ENCODE peak calls at places on chromosomes 5 and 9, in seven cellular contexts. One of them, this sample, is unnamed.

GRCh38 chr9:108622467-108622866 is 233.3 kb downstream of the ACTL7B start:
- DNase-seq in tibial artery: no peak
- DNase-seq in right lobe of liver: no peak
- DNase-seq in B cell: no peak
- DNase-seq in AG04450: no peak
- DNase-seq in colonic mucosa: no peak
- DNase-seq in uterus: no peak
- DNase-seq in this sample: no peak

GRCh38 chr9:116219686-116220085 is 66.1 kb downstream of the PAPPA start:
- DNase-seq in right lobe of liver: no peak
- DNase-seq in AG04450: no peak
- DNase-seq in colonic mucosa: no peak
- DNase-seq in tibial artery: no peak
- DNase-seq in uterus: no peak
- DNase-seq in B cell: no peak
- DNase-seq in this sample: no peak

GRCh38 chr5:72486371-72486770 is 20.8 kb downstream of the ZNF366 start:
- DNase-seq in B cell: no peak
- DNase-seq in uterus: no peak
- DNase-seq in tibial artery: no peak
- DNase-seq in colonic mucosa: no peak
- DNase-seq in AG04450: no peak
- DNase-seq in right lobe of liver: no peak
- DNase-seq in this sample: no peak

GRCh38 chr5:1536298-1537165 is 12.8 kb upstream of the LPCAT1 start:
- DNase-seq in B cell: peak; percentile 79
- DNase-seq in uterus: peak; percentile 18
- DNase-seq in right lobe of liver: peak; percentile 37
- DNase-seq in AG04450: no peak
- DNase-seq in tibial artery: peak; percentile 19
- DNase-seq in colonic mucosa: peak; percentile 27
- DNase-seq in this sample: peak; percentile 79

GRCh38 chr5:14268236-14268701 is 125.1 kb downstream of the TRIO start:
- DNase-seq in AG04450: no peak
- DNase-seq in B cell: no peak
- DNase-seq in tibial artery: no peak
- DNase-seq in colonic mucosa: no peak
- DNase-seq in uterus: no peak
- DNase-seq in right lobe of liver: no peak
- DNase-seq in this sample: no peak

GRCh38 chr5:146645382-146645781 is 129.4 kb upstream of the GPR151 start:
- DNase-seq in colonic mucosa: no peak
- DNase-seq in right lobe of liver: no peak
- DNase-seq in uterus: no peak
- DNase-seq in tibial artery: no peak
- DNase-seq in B cell: no peak
- DNase-seq in AG04450: no peak
- DNase-seq in this sample: no peak

GRCh38 chr5:16600397-16600796 is 16.4 kb downstream of the RETREG1 start:
- DNase-seq in tibial artery: peak; percentile 51
- DNase-seq in AG04450: no peak
- DNase-seq in B cell: no peak
- DNase-seq in colonic mucosa: peak; percentile 23
- DNase-seq in right lobe of liver: peak; percentile 70
- DNase-seq in uterus: no peak
- DNase-seq in this sample: no peak

GRCh38 chr9:88174324-88174723 is 36.0 kb upstream of the SPATA31C2 start:
- DNase-seq in right lobe of liver: no peak
- DNase-seq in B cell: no peak
- DNase-seq in uterus: no peak
- DNase-seq in AG04450: no peak
- DNase-seq in colonic mucosa: no peak
- DNase-seq in tibial artery: no peak
- DNase-seq in this sample: no peak

GRCh38 chr5:155004138-155004744 is 9.3 kb upstream of the KIF4B start:
- DNase-seq in colonic mucosa: no peak
- DNase-seq in B cell: no peak
- DNase-seq in right lobe of liver: no peak
- DNase-seq in AG04450: no peak
- DNase-seq in uterus: no peak
- DNase-seq in tibial artery: no peak
- DNase-seq in this sample: no peak

GRCh38 chr5:16931334-16932110 is 4.6 kb downstream of the MYO10 start:
- DNase-seq in colonic mucosa: peak; percentile 93
- DNase-seq in uterus: no peak
- DNase-seq in right lobe of liver: no peak
- DNase-seq in AG04450: no peak
- DNase-seq in tibial artery: no peak
- DNase-seq in B cell: no peak
- DNase-seq in this sample: no peak

GRCh38 chr5:35313296-35313695 is 83.0 kb upstream of the PRLR start:
- DNase-seq in uterus: no peak
- DNase-seq in AG04450: no peak
- DNase-seq in colonic mucosa: no peak
- DNase-seq in right lobe of liver: no peak
- DNase-seq in tibial artery: no peak
- DNase-seq in B cell: no peak
- DNase-seq in this sample: no peak

GRCh38 chr9:112777914-112778313 is 27.4 kb downstream of the SNX30 start:
- DNase-seq in B cell: no peak
- DNase-seq in right lobe of liver: no peak
- DNase-seq in AG04450: no peak
- DNase-seq in colonic mucosa: no peak
- DNase-seq in uterus: no peak
- DNase-seq in tibial artery: no peak
- DNase-seq in this sample: no peak

GRCh38 chr9:61667559-61668121 is 477.8 kb downstream of the SPATA31A7 start:
- DNase-seq in AG04450: no peak
- DNase-seq in B cell: no peak
- DNase-seq in tibial artery: no peak
- DNase-seq in right lobe of liver: peak; percentile 41
- DNase-seq in colonic mucosa: no peak
- DNase-seq in uterus: no peak
- DNase-seq in this sample: no peak

GRCh38 chr5:142110988-142111687 is 2.6 kb downstream of the NDFIP1 start:
- DNase-seq in tibial artery: no peak
- DNase-seq in right lobe of liver: no peak
- DNase-seq in B cell: no peak
- DNase-seq in colonic mucosa: no peak
- DNase-seq in uterus: no peak
- DNase-seq in AG04450: no peak
- DNase-seq in this sample: no peak

GRCh38 chr5:172990776-172991175 is 7.2 kb downstream of the ATP6V0E1 start:
- DNase-seq in B cell: no peak
- DNase-seq in colonic mucosa: no peak
- DNase-seq in right lobe of liver: no peak
- DNase-seq in tibial artery: no peak
- DNase-seq in AG04450: no peak
- DNase-seq in uterus: no peak
- DNase-seq in this sample: no peak
- TF ChIP-seq CTCF in B cell: no peak
- TF ChIP-seq CTCF in colonic mucosa: no peak
- TF ChIP-seq CTCF in right lobe of liver: no peak
- TF ChIP-seq CTCF in tibial artery: no peak
- TF ChIP-seq CTCF in AG04450: no peak
- TF ChIP-seq CTCF in uterus: no peak
- TF ChIP-seq CTCF in this sample: no peak

GRCh38 chr9:104177003-104177611 is 83.0 kb downstream of the SMC2 start:
- DNase-seq in AG04450: no peak
- DNase-seq in colonic mucosa: no peak
- DNase-seq in B cell: no peak
- DNase-seq in tibial artery: no peak
- DNase-seq in right lobe of liver: no peak
- DNase-seq in uterus: no peak
- DNase-seq in this sample: no peak
- TF ChIP-seq CTCF in AG04450: no peak
- TF ChIP-seq CTCF in colonic mucosa: peak; percentile 36
- TF ChIP-seq CTCF in B cell: peak; percentile 20
- TF ChIP-seq CTCF in tibial artery: peak; percentile 35
- TF ChIP-seq CTCF in right lobe of liver: peak; percentile 76
- TF ChIP-seq CTCF in uterus: no peak
- TF ChIP-seq CTCF in this sample: peak; percentile 17

GRCh38 chr5:149423287-149424268 is 44.5 kb upstream of the IL17B start:
- DNase-seq in colonic mucosa: no peak
- DNase-seq in uterus: peak; percentile 60
- DNase-seq in tibial artery: no peak
- DNase-seq in B cell: no peak
- DNase-seq in right lobe of liver: no peak
- DNase-seq in AG04450: peak; percentile 63
- DNase-seq in this sample: no peak
- TF ChIP-seq CTCF in colonic mucosa: no peak
- TF ChIP-seq CTCF in uterus: no peak
- TF ChIP-seq CTCF in tibial artery: peak; percentile 12
- TF ChIP-seq CTCF in B cell: no peak
- TF ChIP-seq CTCF in right lobe of liver: no peak
- TF ChIP-seq CTCF in AG04450: no peak
- TF ChIP-seq CTCF in this sample: no peak

DNA sequence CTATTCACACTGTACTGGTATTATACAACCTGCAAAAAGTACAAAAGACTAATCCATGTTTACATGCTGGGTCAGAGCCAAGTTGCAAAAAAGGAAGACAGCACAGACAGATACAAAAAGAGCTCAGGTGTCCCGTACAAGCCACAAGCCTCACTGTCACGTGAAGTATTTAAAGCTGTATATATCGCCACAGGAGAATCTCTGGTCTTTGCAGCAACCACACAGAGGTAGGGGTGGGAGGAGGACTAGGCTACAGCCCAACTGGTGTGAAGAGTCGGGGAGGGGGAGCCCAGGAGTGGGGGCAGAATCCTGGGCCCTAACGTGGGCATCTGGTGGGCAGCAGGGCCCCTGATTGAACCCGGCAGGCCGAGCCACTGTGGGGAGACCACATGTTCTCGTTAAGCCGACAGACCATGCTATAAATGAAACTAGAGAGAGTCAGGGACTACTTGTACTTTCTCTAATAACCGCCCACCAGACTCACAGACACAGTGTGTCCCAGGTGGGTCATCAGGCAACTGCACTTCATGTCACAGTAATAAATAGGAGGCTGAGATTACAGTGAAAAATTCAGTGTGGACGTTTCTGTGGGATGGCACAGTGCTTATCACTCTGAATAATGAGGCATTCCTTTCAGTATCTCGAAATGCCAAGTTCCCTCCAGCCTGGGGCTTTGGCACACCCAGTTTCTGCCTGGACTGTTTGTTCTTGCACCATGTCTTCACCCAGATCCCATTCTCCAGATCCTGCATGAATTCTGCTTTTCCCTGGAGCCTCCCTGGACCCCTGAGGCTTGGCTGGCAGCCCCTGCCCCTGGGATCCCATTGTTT is 79.3 kb upstream of the SH3PXD2B start:
- DNase-seq in AG04450: no peak
- DNase-seq in B cell: no peak
- DNase-seq in right lobe of liver: no peak
- DNase-seq in tibial artery: no peak
- DNase-seq in colonic mucosa: peak; percentile 18
- DNase-seq in uterus: no peak
- DNase-seq in this sample: peak; percentile 29
- TF ChIP-seq CTCF in AG04450: no peak
- TF ChIP-seq CTCF in B cell: no peak
- TF ChIP-seq CTCF in right lobe of liver: no peak
- TF ChIP-seq CTCF in tibial artery: no peak
- TF ChIP-seq CTCF in colonic mucosa: no peak
- TF ChIP-seq CTCF in uterus: no peak
- TF ChIP-seq CTCF in this sample: no peak

GRCh38 chr9:36110434-36110833 is 26.1 kb upstream of the GLIPR2 start:
- DNase-seq in uterus: no peak
- DNase-seq in colonic mucosa: no peak
- DNase-seq in B cell: no peak
- DNase-seq in AG04450: no peak
- DNase-seq in tibial artery: no peak
- DNase-seq in right lobe of liver: no peak
- DNase-seq in this sample: no peak
- TF ChIP-seq CTCF in uterus: no peak
- TF ChIP-seq CTCF in colonic mucosa: no peak
- TF ChIP-seq CTCF in B cell: no peak
- TF ChIP-seq CTCF in AG04450: peak; percentile 21
- TF ChIP-seq CTCF in tibial artery: no peak
- TF ChIP-seq CTCF in right lobe of liver: peak; percentile 17
- TF ChIP-seq CTCF in this sample: no peak

This sample was measured in GM13976.